ENCODE peak calls at places on chromosomes 4 and X, in seven cellular contexts. Y is tibial artery; P is cardiac muscle cell; N is pulmonary artery endothelial cell; B is activated CD4-positive, alpha-beta T cell treated with anti-CD3 and anti-CD28 coated beads, Interleukin-2, amount 50 U/mL, for 1 hour; R is HFFc6; K is NCI-H1694. A is an unnamed sample.

GRCh38 chrX:1598876-1599790 is 7.7 kb downstream of the AKAP17A start:
- DNase-seq in P (no peak), R (no peak), K (no peak), N (no peak), Y (peak), B (no peak), A (no peak)

GRCh38 chr4:42454755-42455154 is 57.5 kb downstream of the SHISA3 start:
- DNase-seq in B (no peak), Y (no peak), P (no peak), K (no peak), R (no peak), N (no peak), A (no peak)

GRCh38 chr4:162841769-162842168 is 324.9 kb downstream of the NAF1 start:
- DNase-seq in K (no peak), B (no peak), N (no peak), P (no peak), Y (no peak), R (no peak), A (no peak)

GRCh38 chr4:76989391-76990061 is 40.0 kb downstream of the SEPTIN11 start:
- DNase-seq in N (no peak), Y (no peak), B (peak), R (no peak), K (no peak), P (no peak), A (no peak)

GRCh38 chr4:133147365-133147821 is 1.7 kb upstream of the PCDH10 start:
- DNase-seq in Y (peak), R (no peak), N (no peak), P (no peak), K (no peak), B (no peak), A (no peak)

GRCh38 chrX:41384041-41384705 is 50.2 kb downstream of the DDX3X start:
- DNase-seq in B (peak), Y (peak), N (peak), P (no peak), K (no peak), R (peak), A (peak)

GRCh38 chrX:133350751-133351150 is 64.5 kb downstream of the GPC4 start:
- DNase-seq in R (no peak), K (no peak), B (no peak), N (no peak), Y (peak), P (no peak), A (no peak)

GRCh38 chr4:93771640-93772411 is 56.7 kb upstream of the ATOH1 start:
- DNase-seq in K (no peak), R (no peak), P (no peak), B (no peak), Y (no peak), N (no peak), A (no peak)

GRCh38 chrX:10327651-10328050 is 170.9 kb downstream of the CLCN4 start:
- DNase-seq in R (no peak), Y (no peak), K (no peak), B (no peak), P (no peak), N (no peak), A (no peak)